ENCODE peak calls at places on chromosome 5, in nine cellular contexts. A, Y, X, L, P, R, G, C and T are unnamed samples.

GRCh38 chr5:120436996-120437395 is 27.1 kb upstream of the PRR16 start:
- DNase-seq in A (peak; percentile 21), Y (no peak), X (no peak), L (no peak), P (no peak), R (no peak), G (no peak), C (no peak), T (no peak)

GRCh38 chr5:158644301-158644700 is 455.4 kb downstream of the EBF1 start:
- DNase-seq in A (no peak), Y (no peak), X (no peak), L (no peak), P (no peak), R (no peak), G (no peak), C (no peak), T (no peak)

GRCh38 chr5:150589791-150590601 is 50.5 kb upstream of the SYNPO start:
- DNase-seq in A (peak; percentile 79), Y (no peak), X (peak; percentile 92), L (peak; percentile 67), P (no peak), R (peak; percentile 62), G (peak; percentile 83), C (no peak), T (peak; percentile 78)

GRCh38 chr5:155299342-155300006 is 285.9 kb downstream of the KIF4B start:
- DNase-seq in A (no peak), Y (no peak), X (peak; percentile 56), L (no peak), P (no peak), R (no peak), G (peak; percentile 16), C (no peak), T (no peak)

GRCh38 chr5:176573564-176574296 is 24.6 kb downstream of the CDHR2 start:
- DNase-seq in A (peak; percentile 46), Y (peak; percentile 29), X (peak; percentile 88), L (peak; percentile 63), P (peak; percentile 70), R (peak; percentile 41), G (peak; percentile 62), C (no peak), T (peak; percentile 74)

GRCh38 chr5:96049398-96050272 is 88.0 kb upstream of the ELL2 start:
- DNase-seq in A (peak; percentile 68), Y (no peak), X (no peak), L (no peak), P (no peak), R (no peak), G (no peak), C (no peak), T (no peak)

GRCh38 chr5:33969572-33970452 is 14.7 kb downstream of the SLC45A2 start:
- DNase-seq in A (peak; percentile 79), Y (no peak), X (no peak), L (peak; percentile 13), P (peak; percentile 11), R (no peak), G (no peak), C (no peak), T (peak; percentile 34)

GRCh38 chr5:57276353-57276752 is 102.5 kb downstream of the GPBP1 start:
- DNase-seq in A (no peak), Y (no peak), X (no peak), L (no peak), P (no peak), R (no peak), G (no peak), C (no peak), T (no peak)

DNA sequence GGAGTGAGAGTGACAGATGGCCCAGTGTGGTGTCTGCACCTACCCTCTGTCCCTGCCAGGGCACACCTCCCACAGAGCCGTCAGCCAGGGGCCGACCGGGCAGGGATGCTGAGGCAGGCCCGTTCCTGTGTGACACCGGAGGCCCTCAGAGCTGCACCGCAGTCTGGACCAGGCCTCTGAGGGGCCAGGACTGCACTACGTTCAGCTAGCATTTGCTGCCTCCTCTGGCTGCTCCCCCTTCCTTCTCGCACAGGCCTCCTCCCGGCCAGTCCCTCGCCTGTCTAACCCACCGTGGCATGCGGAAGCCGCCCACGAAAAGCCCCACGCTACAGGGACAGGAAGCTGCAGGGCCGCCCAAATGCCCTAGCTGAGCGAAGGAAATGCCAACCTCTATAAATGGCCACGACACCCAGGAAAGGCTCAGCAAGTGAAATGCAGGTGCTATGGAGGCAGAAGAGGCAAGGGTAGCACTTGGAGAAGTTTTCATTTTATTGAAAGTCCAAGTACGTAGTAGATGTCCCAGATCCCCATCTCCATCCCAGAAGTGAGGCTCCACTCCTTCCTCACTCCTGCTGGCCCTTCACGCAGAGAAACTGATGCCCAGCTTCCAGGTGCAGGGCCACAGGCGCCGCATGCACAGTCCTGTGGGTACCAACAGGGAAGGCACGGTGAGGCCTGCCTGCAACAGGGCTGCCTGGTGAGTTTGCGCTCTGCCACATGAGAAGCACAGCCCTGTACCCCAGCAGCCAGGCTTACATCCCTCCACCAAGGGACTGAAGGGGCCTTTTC is 38.7 kb downstream of the MAPK9 start:
- DNase-seq in A (no peak), Y (no peak), X (no peak), L (no peak), P (no peak), R (no peak), G (no peak), C (no peak), T (no peak)
- H3K9me3 ChIP-seq in A (no peaks in the 10 kb centered on the region), Y (peaks cover 18% of the 10 kb centered on the region), X (peaks cover 27% of the 10 kb centered on the region), L (no peaks in the 10 kb centered on the region), P (peaks cover 27% of the 10 kb centered on the region), R (peaks cover 79% of the 10 kb centered on the region), G (peaks cover 100% of the 10 kb centered on the region), C (peaks cover 74% of the 10 kb centered on the region), T (no peaks in the 10 kb centered on the region)

DNA sequence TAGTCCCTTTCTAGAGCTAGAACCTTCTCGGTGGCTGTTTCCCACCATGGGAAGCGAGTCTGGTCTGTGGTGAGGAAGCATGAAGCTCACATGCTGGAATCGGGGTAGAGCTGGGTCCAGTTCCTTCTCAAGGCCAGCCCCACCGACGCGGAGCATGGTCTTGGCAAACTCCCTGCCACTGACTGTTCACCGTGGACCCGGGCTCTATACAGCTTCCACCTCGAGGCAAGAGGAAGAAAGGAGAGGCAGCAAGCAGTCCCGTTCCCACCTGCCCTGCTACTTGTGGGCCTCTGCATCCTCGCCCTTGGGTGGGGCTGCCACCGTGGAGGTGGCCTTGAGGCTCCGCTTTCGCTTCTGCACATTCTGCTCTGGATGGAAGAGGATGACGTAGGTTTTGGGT is 13.7 kb downstream of the GRM6 start:
- DNase-seq in A (no peak), Y (no peak), X (no peak), L (no peak), P (no peak), R (no peak), G (no peak), C (no peak), T (no peak)
- H3K9me3 ChIP-seq in A (no peaks in the 10 kb centered on the region), Y (no peaks in the 10 kb centered on the region), X (peaks cover 2% of the 10 kb centered on the region), L (no peaks in the 10 kb centered on the region), P (no peaks in the 10 kb centered on the region), R (peaks cover 40% of the 10 kb centered on the region), G (peaks cover 97% of the 10 kb centered on the region), C (peaks cover 53% of the 10 kb centered on the region), T (no peaks in the 10 kb centered on the region)

GRCh38 chr5:179151521-179152118 is 91.4 kb downstream of the ZNF354C start:
- DNase-seq in A (no peak), Y (no peak), X (peak; percentile 26), L (no peak), P (no peak), R (no peak), G (no peak), C (no peak), T (no peak)

GRCh38 chr5:179149278-179149677 is 89.1 kb downstream of the ZNF354C start:
- DNase-seq in A (no peak), Y (no peak), X (peak; percentile 27), L (no peak), P (no peak), R (no peak), G (no peak), C (no peak), T (no peak)

GRCh38 chr5:179148703-179149170 is 88.6 kb downstream of the ZNF354C start:
- DNase-seq in A (no peak), Y (no peak), X (peak; percentile 18), L (no peak), P (no peak), R (no peak), G (no peak), C (no peak), T (no peak)

GRCh38 chr5:179147991-179148702 is 88.0 kb downstream of the ZNF354C start:
- DNase-seq in A (no peak), Y (no peak), X (peak; percentile 15), L (no peak), P (no peak), R (no peak), G (no peak), C (no peak), T (no peak)

GRCh38 chr5:179150011-179150410 is 89.8 kb downstream of the ZNF354C start:
- DNase-seq in A (no peak), Y (no peak), X (peak; percentile 46), L (no peak), P (no peak), R (no peak), G (no peak), C (no peak), T (no peak)
- H3K9me3 ChIP-seq in A (no peaks in the 10 kb centered on the region), Y (no peaks in the 10 kb centered on the region), X (no peaks in the 10 kb centered on the region), L (no peaks in the 10 kb centered on the region), P (no peaks in the 10 kb centered on the region), R (no peaks in the 10 kb centered on the region), G (no peaks in the 10 kb centered on the region), C (no peaks in the 10 kb centered on the region), T (no peaks in the 10 kb centered on the region)

GRCh38 chr5:137176126-137176525 is 323.0 kb downstream of the SPOCK1 start:
- DNase-seq in A (no peak), Y (no peak), X (no peak), L (no peak), P (no peak), R (no peak), G (no peak), C (no peak), T (no peak)
- H3K9me3 ChIP-seq in A (no peaks in the 10 kb centered on the region), Y (no peaks in the 10 kb centered on the region), X (no peaks in the 10 kb centered on the region), L (no peaks in the 10 kb centered on the region), P (no peaks in the 10 kb centered on the region), R (no peaks in the 10 kb centered on the region), G (no peaks in the 10 kb centered on the region), C (no peaks in the 10 kb centered on the region), T (no peaks in the 10 kb centered on the region)

DNA sequence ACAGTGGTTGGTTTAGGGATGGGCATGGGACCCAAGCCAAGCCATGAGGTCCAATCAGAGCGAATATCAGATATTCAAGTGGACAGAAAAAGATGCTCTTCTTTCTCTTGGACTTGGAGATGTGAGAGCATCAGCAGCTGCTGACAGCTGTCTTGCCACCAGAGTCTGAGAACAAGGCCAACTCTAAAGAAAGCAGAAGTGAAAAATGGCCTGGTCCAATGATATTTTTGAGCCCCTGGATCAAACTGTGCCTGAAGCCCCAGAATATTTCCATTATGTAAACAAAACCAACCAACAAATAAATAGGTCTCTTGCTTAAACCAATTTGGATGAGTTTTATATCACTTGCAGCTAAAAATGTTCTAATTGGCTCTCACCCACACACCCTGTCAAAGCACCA is 30.7 kb upstream of the JADE2 start:
- DNase-seq in A (no peak), Y (no peak), X (no peak), L (no peak), P (no peak), R (no peak), G (no peak), C (no peak), T (no peak)
- H3K9me3 ChIP-seq in A (no peaks in the 10 kb centered on the region), Y (no peaks in the 10 kb centered on the region), X (no peaks in the 10 kb centered on the region), L (no peaks in the 10 kb centered on the region), P (no peaks in the 10 kb centered on the region), R (no peaks in the 10 kb centered on the region), G (no peaks in the 10 kb centered on the region), C (no peaks in the 10 kb centered on the region), T (no peaks in the 10 kb centered on the region)